ENCODE peak calls at places on chromosomes 11 and 22, in five cellular contexts. H is heart right ventricle, V is aorta, Z is Panc1, X is DND-41. D is an unnamed sample.

GRCh38 chr11:31768744-31769143 is 42.4 kb downstream of the PAX6 start:
- ATAC-seq in X (no peak), V (no peak), Z (no peak), H (no peak), D (no peak)

GRCh38 chr11:73950869-73951710 is at the start of gene DNAJB13:
- ATAC-seq in Z (peak; percentile 96), V (no peak), H (no peak), X (peak; percentile 81), D (no peak)

GRCh38 chr11:129840236-129840635 is 24.6 kb downstream of the TMEM45B start:
- ATAC-seq in V (no peak), X (no peak), H (no peak), Z (no peak), D (no peak)

GRCh38 chr11:61700221-61700620 is 20.0 kb downstream of the DAGLA start:
- ATAC-seq in V (no peak), Z (peak; percentile 64), H (peak; percentile 15), X (no peak), D (no peak)

GRCh38 chr22:45291061-45291930 is 6.5 kb downstream of the UPK3A start:
- ATAC-seq in Z (no peak), X (no peak), V (no peak), H (no peak), D (no peak)

GRCh38 chr11:44905131-44905866 is 45.4 kb downstream of the TP53I11 start:
- ATAC-seq in X (no peak), H (no peak), Z (no peak), V (no peak), D (no peak)

GRCh38 chr22:32674925-32675825 is 126.3 kb upstream of the TIMP3 start:
- ATAC-seq in X (no peak), H (no peak), V (no peak), Z (no peak), D (peak; percentile 22)

GRCh38 chr11:61881397-61881796 is 9.9 kb downstream of the FADS3 start:
- ATAC-seq in X (no peak), V (no peak), H (peak; percentile 80), Z (no peak), D (peak; percentile 19)

GRCh38 chr11:83042966-83043711 is 28.6 kb downstream of the RAB30 start:
- ATAC-seq in Z (peak; percentile 36), X (no peak), V (peak; percentile 51), H (peak; percentile 34), D (peak; percentile 55)

GRCh38 chr22:23256986-23257888 is 76.9 kb downstream of the BCR start:
- ATAC-seq in V (peak; percentile 86), Z (no peak), X (no peak), H (peak; percentile 91), D (peak; percentile 93)

GRCh38 chr11:1773711-1774550 is 10.2 kb upstream of the CTSD start:
- ATAC-seq in Z (no peak), V (no peak), H (no peak), X (no peak), D (no peak)

GRCh38 chr22:29797351-29797750 is 30.2 kb downstream of the UQCR10 start:
- ATAC-seq in X (peak; percentile 27), Z (no peak), V (no peak), H (no peak), D (no peak)

GRCh38 chr22:40128989-40129388 is 48.7 kb upstream of the TNRC6B start:
- ATAC-seq in X (peak; percentile 92), H (peak; percentile 88), Z (no peak), V (no peak), D (no peak)

GRCh38 chr11:84383571-84383970 is 1097.4 kb upstream of the CCDC90B start:
- ATAC-seq in H (no peak), V (no peak), Z (no peak), X (no peak), D (no peak)

GRCh38 chr11:65594991-65595920 is at the start of gene KCNK7:
- ATAC-seq in V (no peak), X (peak; percentile 5), H (no peak), Z (peak; percentile 37), D (no peak)

GRCh38 chr22:31085493-31085824 is 4.3 kb downstream of the SMTN start:
- ATAC-seq in X (no peak), V (no peak), H (peak; percentile 7), Z (no peak), D (no peak)

GRCh38 chr11:96331556-96332168 is 11.3 kb downstream of the MAML2 start:
- ATAC-seq in X (no peak), Z (no peak), V (no peak), H (peak; percentile 80), D (no peak)

GRCh38 chr22:22881116-22882032 is 6.2 kb upstream of the IGLL5 start:
- ATAC-seq in X (no peak), H (no peak), V (no peak), Z (no peak), D (no peak)